ENCODE peak calls at places on chromosomes 1 and 21, in five cellular contexts. T is tibial nerve; Z is AG04450; O is CD4-positive, alpha-beta memory T cell; Y is PC-3. L is an unnamed sample. For H3K9me3, the result is how much of the 10 kb centered on the place peaks cover.

GRCh38 chr1:231040019-231040799 is at the start of gene FAM89A:
- DNase-seq in T (peak), Z (no peak), O (peak), Y (peak), L (peak)

GRCh38 chr1:241532864-241533263 is 686 bp downstream of the KMO start:
- DNase-seq in T (no peak), Z (no peak), O (no peak), Y (no peak), L (no peak)

GRCh38 chr1:220432408-220432807 is 95.5 kb upstream of the MARK1 start:
- DNase-seq in T (no peak), Z (no peak), O (no peak), Y (peak), L (no peak)

GRCh38 chr1:203331224-203331623 is 19.7 kb downstream of the FMOD start:
- DNase-seq in T (no peak), Z (no peak), O (no peak), Y (peak), L (no peak)

GRCh38 chr1:237258871-237259270 is 216.9 kb downstream of the RYR2 start:
- DNase-seq in T (no peak), Z (no peak), O (no peak), Y (no peak), L (no peak)

GRCh38 chr1:244046907-244047738 is 4.0 kb upstream of the ZBTB18 start:
- DNase-seq in T (no peak), Z (no peak), O (peak), Y (peak), L (no peak)

GRCh38 chr1:184061396-184062003 is 10.0 kb downstream of the TSEN15 start:
- DNase-seq in T (no peak), Z (peak), O (no peak), Y (no peak), L (no peak)

GRCh38 chr1:35727434-35727825 is 8.7 kb upstream of the C1orf216 start:
- DNase-seq in T (no peak), Z (no peak), O (no peak), Y (no peak), L (peak)

GRCh38 chr1:214833357-214833756 is 230.4 kb downstream of the CENPF start:
- DNase-seq in T (no peak), Z (no peak), O (no peak), Y (peak), L (no peak)

GRCh38 chr1:26784023-26784871 is 3.5 kb upstream of the PIGV start:
- DNase-seq in T (peak), Z (peak), O (no peak), Y (peak), L (no peak)

GRCh38 chr1:24892188-24893153 is 37.6 kb downstream of the RUNX3 start:
- DNase-seq in T (no peak), Z (no peak), O (no peak), Y (no peak), L (no peak)

GRCh38 chr1:4173731-4174130 is 273.7 kb upstream of the C1orf174 start:
- DNase-seq in T (no peak), Z (no peak), O (no peak), Y (no peak), L (no peak)

GRCh38 chr1:201882665-201883132 is 6.0 kb upstream of the SHISA4 start:
- DNase-seq in T (no peak), Z (no peak), O (no peak), Y (peak), L (peak)

GRCh38 chr21:22791986-22792560 is 1793.9 kb downstream of the NCAM2 start:
- DNase-seq in T (peak), Z (peak), O (peak), Y (peak), L (peak)

GRCh38 chr1:82162526-82163420 is 362.0 kb downstream of the ADGRL2 start:
- DNase-seq in T (no peak), Z (no peak), O (no peak), Y (no peak), L (no peak)

GRCh38 chr1:170200665-170201397 is 55.1 kb downstream of the NTMT2 start:
- DNase-seq in T (no peak), Z (no peak), O (no peak), Y (no peak), L (no peak)

GRCh38 chr21:14684071-14684470 is 138.0 kb upstream of the SAMSN1 start:
- DNase-seq in T (no peak), Z (no peak), O (no peak), Y (no peak), L (no peak)

GRCh38 chr1:23168079-23168461 is 586 bp downstream of the LUZP1 start:
- DNase-seq in T (no peak), Z (no peak), O (no peak), Y (no peak), L (no peak)

GRCh38 chr1:164092603-164093353 is 466.2 kb upstream of the PBX1 start:
- DNase-seq in T (no peak), Z (no peak), O (no peak), Y (no peak), L (peak)

GRCh38 chr1:16184557-16185303 is 27.7 kb downstream of the ARHGEF19 start:
- DNase-seq in T (no peak), Z (no peak), O (no peak), Y (no peak), L (no peak)

GRCh38 chr1:163540727-163541126 is 219.0 kb downstream of the NUF2 start:
- DNase-seq in T (no peak), Z (no peak), O (no peak), Y (no peak), L (no peak)

GRCh38 chr1:49183489-49183888 is 406.8 kb upstream of the BEND5 start:
- DNase-seq in T (no peak), Z (no peak), O (no peak), Y (peak), L (no peak)

GRCh38 chr1:240765732-240766363 is 153.9 kb upstream of the GREM2 start:
- DNase-seq in T (no peak), Z (peak), O (no peak), Y (peak), L (no peak)

GRCh38 chr1:98112631-98113030 is 191.8 kb upstream of the DPYD start:
- DNase-seq in T (no peak), Z (no peak), O (no peak), Y (no peak), L (no peak)

GRCh38 chr1:213163278-213163711 is 112.3 kb downstream of the RPS6KC1 start:
- DNase-seq in T (no peak), Z (no peak), O (no peak), Y (peak), L (no peak)

GRCh38 chr1:22284906-22285544 is 142.1 kb upstream of the WNT4 start:
- DNase-seq in T (no peak), Z (no peak), O (no peak), Y (no peak), L (no peak)

GRCh38 chr1:191993549-191993948 is 164.7 kb upstream of the RGS18 start:
- DNase-seq in T (no peak), Z (peak), O (no peak), Y (peak), L (no peak)

GRCh38 chr1:81760487-81761097 is 40.1 kb upstream of the ADGRL2 start:
- DNase-seq in T (no peak), Z (peak), O (no peak), Y (peak), L (no peak)

GRCh38 chr1:89698020-89698560 is 65.2 kb downstream of the LRRC8C start:
- DNase-seq in T (no peak), Z (no peak), O (no peak), Y (no peak), L (no peak)

GRCh38 chr1:31432592-31433395 is 19.8 kb downstream of the SERINC2 start:
- DNase-seq in T (no peak), Z (no peak), O (no peak), Y (no peak), L (no peak)

GRCh38 chr1:59767119-59767518 is 47.6 kb upstream of the HOOK1 start:
- DNase-seq in T (no peak), Z (no peak), O (no peak), Y (no peak), L (no peak)

GRCh38 chr21:44556879-44557278 is 1.7 kb downstream of the KRTAP10-3 start:
- DNase-seq in T (no peak), Z (no peak), O (no peak), Y (no peak), L (no peak)

GRCh38 chr1:227673441-227673840 is 61.7 kb downstream of the JMJD4 start:
- DNase-seq in T (no peak), Z (no peak), O (no peak), Y (no peak), L (no peak)
- H3K9me3 ChIP-seq in T (under half), Z (under half), O (under half), Y (half or more), L (under half)

GRCh38 chr1:2971146-2971501 is 50.1 kb upstream of the ACTRT2 start:
- DNase-seq in T (no peak), Z (no peak), O (no peak), Y (no peak), L (no peak)
- H3K9me3 ChIP-seq in T (under half), Z (half or more), O (under half), Y (under half), L (under half)

GRCh38 chr21:38223893-38224540 is 32.8 kb upstream of the KCNJ15 start:
- DNase-seq in T (no peak), Z (no peak), O (no peak), Y (peak), L (peak)
- H3K9me3 ChIP-seq in T (under half), Z (under half), O (under half), Y (under half), L (under half)

GRCh38 chr1:2802421-2802961 is 998 bp upstream of the TTC34 start:
- DNase-seq in T (no peak), Z (no peak), O (no peak), Y (no peak), L (no peak)

GRCh38 chr1:2799811-2800663 is 1.5 kb downstream of the TTC34 start:
- DNase-seq in T (no peak), Z (no peak), O (no peak), Y (no peak), L (no peak)

GRCh38 chr1:2800664-2801045 is 838 bp downstream of the TTC34 start:
- DNase-seq in T (no peak), Z (no peak), O (no peak), Y (no peak), L (no peak)

GRCh38 chr1:2801535-2802291 is at the start of gene TTC34:
- DNase-seq in T (no peak), Z (no peak), O (peak), Y (peak), L (peak)

DNA sequence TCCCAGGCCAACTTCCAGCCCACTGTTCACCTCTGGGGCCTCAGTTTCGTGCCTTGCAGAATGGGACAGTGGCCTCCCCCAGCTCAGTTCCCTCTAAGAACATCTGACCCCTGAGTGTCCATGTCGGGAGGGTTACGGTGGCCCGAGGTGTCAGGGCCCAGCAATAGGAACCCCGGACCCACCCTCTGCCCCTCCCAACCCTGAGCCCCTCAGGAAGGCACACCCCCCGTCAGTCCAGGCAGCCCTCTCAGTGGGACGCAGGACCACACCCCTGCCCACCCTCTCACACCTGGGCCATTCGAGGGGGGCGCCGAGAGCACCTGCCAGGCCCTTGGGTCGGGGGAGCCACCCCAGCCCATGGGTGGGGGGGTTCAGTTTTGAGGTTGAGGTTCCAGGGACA is 447 bp downstream of the TTC34 start:
- DNase-seq in T (no peak), Z (no peak), O (no peak), Y (no peak), L (no peak)
- H3K9me3 ChIP-seq in T (under half), Z (half or more), O (under half), Y (under half), L (under half)

L was measured in WERI-Rb-1.